ENCODE peak calls at places on chromosome 20, in ten cellular contexts. E is mucosa of descending colon, M is transverse colon, T is fibroblast of pulmonary artery, V is lower lobe of right lung, Z is heart left ventricle, O is foreskin fibroblast, H is astrocyte of the cerebellum, B is astrocyte of the spinal cord, L is cardiac fibroblast. S is an unnamed sample.

GRCh38 chr20:38927902-38928578 is 1.8 kb downstream of the FAM83D start:
- DNase-seq in E (peak), M (peak), T (no peak), V (no peak), Z (no peak), O (no peak), H (no peak), B (no peak), L (no peak), S (no peak)

GRCh38 chr20:10487354-10488115 is 52.4 kb downstream of the SLX4IP start:
- DNase-seq in E (no peak), M (no peak), T (peak), V (no peak), Z (no peak), O (peak), H (no peak), B (peak), L (peak), S (peak)

GRCh38 chr20:10074513-10074912 is 39.7 kb downstream of the ANKEF1 start:
- DNase-seq in E (no peak), M (no peak), T (peak), V (no peak), Z (no peak), O (peak), H (peak), B (peak), L (peak), S (peak)

GRCh38 chr20:22373164-22373895 is 211.0 kb downstream of the FOXA2 start:
- DNase-seq in E (peak), M (peak), T (no peak), V (no peak), Z (no peak), O (no peak), H (no peak), B (no peak), L (no peak), S (no peak)

GRCh38 chr20:34024733-34025351 is 31.1 kb downstream of the RALY start:
- DNase-seq in E (peak), M (no peak), T (no peak), V (no peak), Z (no peak), O (no peak), H (no peak), B (no peak), L (no peak), S (no peak)

GRCh38 chr20:48924711-48925109 is 3.2 kb downstream of the ARFGEF2 start:
- DNase-seq in E (no peak), M (no peak), T (no peak), V (no peak), Z (no peak), O (no peak), H (no peak), B (no peak), L (no peak), S (no peak)

GRCh38 chr20:31663838-31664695 is 26.4 kb downstream of the COX4I2 start:
- DNase-seq in E (peak), M (peak), T (no peak), V (peak), Z (no peak), O (no peak), H (no peak), B (no peak), L (no peak), S (no peak)

GRCh38 chr20:13397300-13397724 is 176.2 kb downstream of the ISM1 start:
- DNase-seq in E (no peak), M (no peak), T (peak), V (no peak), Z (no peak), O (peak), H (no peak), B (peak), L (no peak), S (peak)

GRCh38 chr20:63961664-63962425 is 5.6 kb upstream of the UCKL1 start:
- DNase-seq in E (peak), M (no peak), T (no peak), V (no peak), Z (no peak), O (no peak), H (no peak), B (no peak), L (no peak), S (no peak)

GRCh38 chr20:36950432-36951197 is 893 bp downstream of the SAMHD1 start:
- DNase-seq in E (no peak), M (peak), T (peak), V (peak), Z (no peak), O (peak), H (no peak), B (no peak), L (peak), S (peak)

GRCh38 chr20:43548273-43548880 is 10.4 kb upstream of the SGK2 start:
- DNase-seq in E (no peak), M (no peak), T (no peak), V (no peak), Z (no peak), O (no peak), H (no peak), B (no peak), L (no peak), S (no peak)

GRCh38 chr20:8127553-8128255 is 4.4 kb upstream of the PLCB1 start:
- DNase-seq in E (no peak), M (no peak), T (no peak), V (no peak), Z (no peak), O (no peak), H (no peak), B (no peak), L (no peak), S (no peak)

GRCh38 chr20:51447097-51447764 is 95.3 kb downstream of the NFATC2 start:
- DNase-seq in E (peak), M (peak), T (peak), V (no peak), Z (peak), O (peak), H (peak), B (peak), L (peak), S (peak)

GRCh38 chr20:58921564-58921963 is 59.5 kb upstream of the NELFCD start:
- DNase-seq in E (no peak), M (no peak), T (no peak), V (no peak), Z (no peak), O (no peak), H (no peak), B (no peak), L (no peak), S (no peak)

GRCh38 chr20:50054626-50055511 is 58.1 kb downstream of the UBE2V1 start:
- DNase-seq in E (no peak), M (peak), T (peak), V (no peak), Z (no peak), O (peak), H (peak), B (peak), L (peak), S (peak)

GRCh38 chr20:37406010-37406998 is 60.4 kb downstream of the SRC start:
- DNase-seq in E (peak), M (peak), T (no peak), V (no peak), Z (no peak), O (peak), H (no peak), B (no peak), L (peak), S (no peak)

GRCh38 chr20:1119128-1119505 is 715 bp downstream of the PSMF1 start:
- DNase-seq in E (no peak), M (no peak), T (no peak), V (no peak), Z (no peak), O (peak), H (no peak), B (no peak), L (no peak), S (no peak)

GRCh38 chr20:63183422-63184146 is 32.3 kb downstream of the YTHDF1 start:
- DNase-seq in E (peak), M (peak), T (peak), V (peak), Z (no peak), O (peak), H (no peak), B (no peak), L (peak), S (no peak)

GRCh38 chr20:3693376-3693775 is 11.6 kb upstream of the ADAM33 start:
- DNase-seq in E (no peak), M (no peak), T (no peak), V (no peak), Z (peak), O (no peak), H (no peak), B (no peak), L (no peak), S (no peak)

GRCh38 chr20:49629606-49630005 is 61.7 kb upstream of the PTGIS start:
- DNase-seq in E (no peak), M (no peak), T (no peak), V (no peak), Z (no peak), O (no peak), H (no peak), B (no peak), L (no peak), S (no peak)

GRCh38 chr20:6057704-6058103 is 3.8 kb upstream of the LRRN4 start:
- DNase-seq in E (no peak), M (no peak), T (no peak), V (no peak), Z (no peak), O (no peak), H (no peak), B (no peak), L (no peak), S (no peak)

GRCh38 chr20:61486198-61486597 is 234.1 kb downstream of the CDH4 start:
- DNase-seq in E (no peak), M (no peak), T (no peak), V (no peak), Z (no peak), O (no peak), H (no peak), B (no peak), L (no peak), S (no peak)

GRCh38 chr20:37392441-37393195 is 46.7 kb downstream of the SRC start:
- DNase-seq in E (no peak), M (no peak), T (peak), V (peak), Z (peak), O (peak), H (no peak), B (no peak), L (peak), S (no peak)

GRCh38 chr20:56795492-56795891 is 166.4 kb downstream of the TFAP2C start:
- DNase-seq in E (no peak), M (no peak), T (no peak), V (no peak), Z (no peak), O (no peak), H (no peak), B (no peak), L (no peak), S (peak)

GRCh38 chr20:53872081-53872541 is 198.3 kb downstream of the BCAS1 start:
- DNase-seq in E (no peak), M (no peak), T (no peak), V (no peak), Z (no peak), O (peak), H (no peak), B (peak), L (no peak), S (no peak)

GRCh38 chr20:32779500-32780215 is 17.5 kb downstream of the DNMT3B start:
- DNase-seq in E (no peak), M (no peak), T (no peak), V (no peak), Z (no peak), O (no peak), H (no peak), B (no peak), L (no peak), S (no peak)

GRCh38 chr20:61662946-61663460 is 402.7 kb downstream of the TAF4 start:
- DNase-seq in E (no peak), M (no peak), T (no peak), V (no peak), Z (no peak), O (no peak), H (no peak), B (no peak), L (no peak), S (no peak)

GRCh38 chr20:45041464-45042337 is 59.2 kb downstream of the KCNS1 start:
- DNase-seq in E (no peak), M (peak), T (peak), V (no peak), Z (no peak), O (peak), H (no peak), B (peak), L (peak), S (peak)

GRCh38 chr20:1291191-1291741 is 25.2 kb downstream of the SNPH start:
- DNase-seq in E (no peak), M (no peak), T (peak), V (no peak), Z (no peak), O (peak), H (no peak), B (peak), L (peak), S (peak)

GRCh38 chr20:1382670-1383069 is 10.2 kb downstream of the FKBP1A start:
- DNase-seq in E (no peak), M (no peak), T (no peak), V (no peak), Z (no peak), O (no peak), H (no peak), B (no peak), L (no peak), S (peak)

GRCh38 chr20:40781340-40781916 is 92.4 kb upstream of the MAFB start:
- DNase-seq in E (no peak), M (no peak), T (no peak), V (no peak), Z (no peak), O (no peak), H (no peak), B (no peak), L (no peak), S (no peak)

GRCh38 chr20:24132246-24132645 is 143.7 kb upstream of the GGTLC1 start:
- DNase-seq in E (no peak), M (no peak), T (no peak), V (no peak), Z (no peak), O (no peak), H (no peak), B (no peak), L (no peak), S (no peak)

GRCh38 chr20:49045440-49046086 is 549 bp upstream of the CSE1L start:
- DNase-seq in E (no peak), M (peak), T (no peak), V (peak), Z (peak), O (peak), H (no peak), B (no peak), L (peak), S (peak)

GRCh38 chr20:40771848-40772247 is 82.8 kb upstream of the MAFB start:
- DNase-seq in E (no peak), M (no peak), T (no peak), V (no peak), Z (no peak), O (no peak), H (no peak), B (no peak), L (no peak), S (no peak)

GRCh38 chr20:9392892-9393857 is 121.2 kb upstream of the LAMP5 start:
- DNase-seq in E (peak), M (peak), T (peak), V (peak), Z (peak), O (peak), H (peak), B (peak), L (peak), S (peak)

GRCh38 chr20:437787-438486 is 24.4 kb downstream of the TBC1D20 start:
- DNase-seq in E (no peak), M (no peak), T (no peak), V (no peak), Z (no peak), O (no peak), H (no peak), B (no peak), L (no peak), S (no peak)

GRCh38 chr20:25553819-25554296 is 31.5 kb downstream of the NINL start:
- DNase-seq in E (no peak), M (no peak), T (peak), V (no peak), Z (no peak), O (peak), H (peak), B (peak), L (peak), S (peak)

GRCh38 chr20:58135441-58136170 is 92.8 kb downstream of the ANKRD60 start:
- DNase-seq in E (no peak), M (no peak), T (no peak), V (no peak), Z (no peak), O (peak), H (no peak), B (no peak), L (no peak), S (no peak)

GRCh38 chr20:22619272-22619671 is 34.9 kb upstream of the FOXA2 start:
- DNase-seq in E (no peak), M (no peak), T (no peak), V (no peak), Z (no peak), O (no peak), H (no peak), B (no peak), L (no peak), S (no peak)

DNA sequence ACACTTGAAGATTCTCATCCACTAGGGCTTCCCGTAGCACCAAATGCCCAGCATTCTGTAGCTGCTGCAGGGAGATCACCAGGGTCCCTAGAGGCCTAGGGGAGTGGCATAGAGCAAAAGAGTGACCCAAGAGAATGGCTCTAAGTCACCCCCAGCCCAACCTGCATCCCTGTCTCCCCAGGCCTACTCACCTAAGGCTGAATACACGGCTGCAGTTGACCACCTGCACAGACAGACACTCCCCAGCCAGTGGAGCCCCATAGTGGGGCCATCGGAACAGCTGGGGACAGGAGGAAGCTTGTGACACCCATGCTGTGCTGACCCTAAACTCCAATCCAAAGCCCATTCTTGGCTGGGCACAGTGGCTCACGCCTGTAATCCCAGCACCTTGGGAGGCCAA is 9.5 kb upstream of the SPAG4 start:
- DNase-seq in E (no peak), M (no peak), T (no peak), V (no peak), Z (no peak), O (no peak), H (no peak), B (no peak), L (no peak), S (no peak)
- H3K4me3 ChIP-seq in E (no peak), M (no peak), T (no peak), V (no peak), Z (no peak), O (no peak), H (no peak), B (no peak), L (no peak), S (no peak)

GRCh38 chr20:47782920-47783552 is 2.2 kb downstream of the SULF2 start:
- DNase-seq in E (no peak), M (no peak), T (no peak), V (no peak), Z (no peak), O (no peak), H (no peak), B (no peak), L (no peak), S (no peak)

GRCh38 chr20:47778398-47779354 is 6.6 kb downstream of the SULF2 start:
- DNase-seq in E (no peak), M (no peak), T (no peak), V (no peak), Z (no peak), O (no peak), H (no peak), B (no peak), L (no peak), S (no peak)

GRCh38 chr20:47782091-47782490 is 3.2 kb downstream of the SULF2 start:
- DNase-seq in E (no peak), M (no peak), T (no peak), V (no peak), Z (no peak), O (no peak), H (no peak), B (no peak), L (no peak), S (no peak)

GRCh38 chr20:47781631-47782030 is 3.6 kb downstream of the SULF2 start:
- DNase-seq in E (no peak), M (no peak), T (no peak), V (no peak), Z (no peak), O (no peak), H (no peak), B (no peak), L (no peak), S (no peak)

GRCh38 chr20:47780990-47781389 is 4.3 kb downstream of the SULF2 start:
- DNase-seq in E (no peak), M (no peak), T (no peak), V (no peak), Z (no peak), O (no peak), H (no peak), B (no peak), L (no peak), S (no peak)
- TF ChIP-seq CTCF in E (no peak), M (no peak), T (no peak), V (no peak), Z (no peak), O (no peak), H (peak), B (no peak), L (no peak), S (no peak)

GRCh38 chr20:46060301-46060881 is 29.4 kb downstream of the NCOA5 start:
- DNase-seq in E (no peak), M (no peak), T (peak), V (no peak), Z (no peak), O (no peak), H (no peak), B (no peak), L (no peak), S (no peak)

GRCh38 chr20:46056970-46057855 is 28.2 kb downstream of the SLC12A5 start:
- DNase-seq in E (peak), M (no peak), T (peak), V (peak), Z (peak), O (peak), H (peak), B (peak), L (peak), S (peak)

GRCh38 chr20:46057856-46058655 is 29.0 kb downstream of the SLC12A5 start:
- DNase-seq in E (peak), M (peak), T (peak), V (peak), Z (peak), O (peak), H (no peak), B (peak), L (peak), S (peak)

GRCh38 chr20:46060975-46061374 is 28.8 kb downstream of the NCOA5 start:
- DNase-seq in E (no peak), M (no peak), T (no peak), V (no peak), Z (no peak), O (no peak), H (no peak), B (no peak), L (no peak), S (no peak)

DNA sequence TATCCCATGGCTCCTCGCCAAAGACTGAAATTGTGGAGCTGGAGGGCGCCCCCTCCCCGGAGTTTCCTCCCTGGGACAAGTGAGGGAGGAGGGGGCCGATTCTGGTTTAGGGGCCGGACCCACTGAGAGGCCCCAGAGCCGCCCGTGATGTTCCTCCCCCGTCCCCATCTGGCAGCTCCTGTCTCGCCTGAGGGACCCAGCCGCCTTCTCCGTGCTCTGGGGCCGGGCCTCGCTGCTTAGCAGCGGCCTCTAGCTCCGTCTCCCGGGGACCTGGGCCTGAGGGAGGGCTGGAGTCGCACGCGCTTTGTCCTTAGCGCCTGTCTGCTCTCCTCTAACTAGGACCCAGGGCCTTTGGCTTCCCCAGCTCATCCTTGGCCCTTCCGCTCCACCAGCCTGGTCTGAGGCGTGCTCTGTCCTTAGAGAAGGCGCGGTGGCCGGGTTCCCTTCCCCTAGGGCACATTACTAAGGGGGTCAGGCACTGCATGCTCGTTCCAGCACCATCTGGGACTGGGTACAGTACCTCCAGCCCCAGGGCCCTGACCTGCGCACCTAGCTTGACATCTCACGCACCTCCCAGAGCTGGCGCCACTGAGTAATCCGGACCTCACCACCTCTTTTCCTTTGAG is 29.8 kb downstream of the SLC12A5 start:
- DNase-seq in E (no peak), M (no peak), T (no peak), V (peak), Z (no peak), O (peak), H (no peak), B (no peak), L (no peak), S (no peak)
- H3K4me3 ChIP-seq in E (no peak), M (peak), T (peak), V (peak), Z (peak), O (peak), H (no peak), B (no peak), L (peak), S (no peak)

DNA sequence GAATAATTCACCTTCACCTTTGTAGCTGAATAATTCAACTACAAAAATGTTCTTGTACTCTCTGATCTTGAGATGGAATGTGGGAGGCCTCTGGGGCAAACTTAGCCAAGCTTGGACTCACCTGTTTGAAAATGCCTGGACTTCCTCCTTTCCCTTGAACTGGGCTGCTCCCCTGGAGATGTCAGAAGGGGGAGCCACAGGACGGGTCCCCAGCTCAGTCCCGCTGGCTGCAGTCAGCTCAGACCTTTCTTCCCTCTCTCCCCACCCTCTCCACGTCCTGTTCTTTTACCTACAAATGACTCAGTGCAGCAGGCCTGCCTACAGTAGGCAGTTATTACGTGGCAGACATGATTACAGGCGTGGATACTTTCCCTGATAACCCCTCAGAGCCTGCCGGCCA is 131.5 kb upstream of the RALGAPA2 start:
- DNase-seq in E (no peak), M (no peak), T (no peak), V (no peak), Z (no peak), O (no peak), H (no peak), B (no peak), L (no peak), S (no peak)
- TF ChIP-seq CTCF in E (no peak), M (no peak), T (no peak), V (no peak), Z (no peak), O (no peak), H (no peak), B (no peak), L (no peak), S (no peak)

S was measured in fibroblast of mammary gland.